ENCODE peak calls at places on chromosomes 13 and 19, in five cellular contexts. U, E, F, X and L are unnamed samples.

GRCh38 chr13:25725104-25725503 is 326.7 kb downstream of the SHISA2 start:
- DNase-seq in F (no peak), U (no peak), X (no peak), E (no peak), L (no peak)

GRCh38 chr13:50531917-50532899 is 311.3 kb downstream of the DLEU7 start:
- DNase-seq in F (no peak), U (no peak), X (no peak), E (no peak), L (no peak)

GRCh38 chr13:27919299-27919933 is 384 bp upstream of the PDX1 start:
- DNase-seq in X (no peak), F (no peak), U (peak; percentile 73), E (no peak), L (no peak)

GRCh38 chr13:50133277-50133953 is 118.2 kb downstream of the KCNRG start:
- DNase-seq in E (no peak), X (no peak), U (no peak), F (no peak), L (no peak)

GRCh38 chr19:51550848-51551672 is 19.6 kb upstream of the SIGLEC6 start:
- DNase-seq in F (no peak), U (no peak), E (no peak), X (no peak), L (no peak)

GRCh38 chr19:3210347-3211017 is 14.0 kb upstream of the CELF5 start:
- DNase-seq in E (peak; percentile 17), U (peak; percentile 18), X (no peak), F (peak; percentile 48), L (peak; percentile 67)

GRCh38 chr19:33677745-33678426 is 56.1 kb downstream of the CHST8 start:
- DNase-seq in U (no peak), F (no peak), E (no peak), X (no peak), L (no peak)

GRCh38 chr13:103931396-103931795 is 865.2 kb upstream of the SLC10A2 start:
- DNase-seq in U (peak; percentile 19), X (no peak), F (no peak), E (no peak), L (no peak)

GRCh38 chr13:52070929-52071523 is 46.5 kb downstream of the UTP14C start:
- DNase-seq in F (no peak), U (no peak), E (no peak), X (no peak), L (no peak)

GRCh38 chr19:48656840-48657474 is 11.0 kb upstream of the CA11 start:
- DNase-seq in E (no peak), X (no peak), U (no peak), F (no peak), L (no peak)

GRCh38 chr19:45418812-45419211 is 4.9 kb downstream of the ERCC1 start:
- DNase-seq in U (no peak), F (no peak), E (no peak), X (no peak), L (no peak)

GRCh38 chr19:35362261-35363000 is 4.2 kb downstream of the FFAR3 start:
- DNase-seq in F (no peak), E (no peak), X (no peak), U (no peak), L (no peak)

GRCh38 chr13:59771272-59771671 is 392.5 kb downstream of the DIAPH3 start:
- DNase-seq in E (no peak), F (no peak), U (no peak), X (no peak), L (no peak)

GRCh38 chr13:101231751-101232428 is 184.4 kb downstream of the NALCN start:
- DNase-seq in F (no peak), U (no peak), E (no peak), X (no peak), L (no peak)

GRCh38 chr19:18915639-18916038 is 3.5 kb downstream of the COPE start:
- DNase-seq in U (no peak), E (no peak), X (no peak), F (peak; percentile 31), L (no peak)

GRCh38 chr13:110250258-110250891 is 56.6 kb downstream of the COL4A1 start:
- DNase-seq in E (no peak), F (no peak), U (no peak), X (no peak), L (no peak)

GRCh38 chr19:51784922-51785690 is 9.9 kb upstream of the FPR3 start:
- DNase-seq in X (no peak), E (no peak), F (peak; percentile 72), U (no peak), L (no peak)

GRCh38 chr13:67238277-67238859 is 8.2 kb upstream of the PCDH9 start:
- DNase-seq in E (no peak), F (no peak), U (peak; percentile 52), X (no peak), L (no peak)

GRCh38 chr13:33260168-33261098 is 25.1 kb downstream of the STARD13 start:
- DNase-seq in E (no peak), U (no peak), F (no peak), X (no peak), L (no peak)

GRCh38 chr19:35299523-35300339 is 7.8 kb downstream of the MAG start:
- DNase-seq in F (no peak), X (no peak), U (peak; percentile 9), E (no peak), L (no peak)

GRCh38 chr19:1133471-1133929 is 29.7 kb downstream of the GPX4 start:
- DNase-seq in U (no peak), E (peak; percentile 51), F (peak; percentile 46), X (no peak), L (peak; percentile 95)

GRCh38 chr13:36173923-36174322 is 40.4 kb downstream of the SOHLH2 start:
- DNase-seq in F (no peak), E (no peak), U (no peak), X (no peak), L (no peak)

GRCh38 chr19:55042344-55042678 is 4.2 kb upstream of the GP6 start:
- DNase-seq in X (no peak), F (no peak), E (no peak), U (no peak), L (no peak)